ENCODE peak calls at places on chromosomes 3 and 15, in eight cellular contexts. C is HTR-8/SVneo; Y is tibial artery; A is erythroblast; P is MCF 10A; N is activated CD4-positive, alpha-beta T cell treated with anti-CD3 and anti-CD28 coated beads, Interleukin-2, amount 10 ng/mL, durations not matched to agents 24 days and 14 days; V is GM12891; S is activated gamma-delta T cell. J is an unnamed sample.

GRCh38 chr3:182810574-182811268 is 17.4 kb downstream of the ATP11B start:
- DNase-seq in C (no peak), Y (no peak), A (peak), P (no peak), N (no peak), V (no peak), S (no peak), J (no peak)

GRCh38 chr3:31592764-31593163 is 60.0 kb downstream of the STT3B start:
- DNase-seq in C (no peak), Y (no peak), A (no peak), P (no peak), N (no peak), V (no peak), S (no peak), J (no peak)

GRCh38 chr3:195662-196061 is 901 bp upstream of the CHL1 start:
- DNase-seq in C (no peak), Y (no peak), A (no peak), P (no peak), N (no peak), V (no peak), S (no peak), J (no peak)

GRCh38 chr3:86563358-86563970 is 427.5 kb downstream of the VGLL3 start:
- DNase-seq in C (peak), Y (no peak), A (peak), P (peak), N (no peak), V (no peak), S (no peak), J (no peak)

GRCh38 chr3:186107148-186108105 is 1.5 kb downstream of the ETV5 start:
- DNase-seq in C (peak), Y (peak), A (peak), P (peak), N (peak), V (peak), S (peak), J (peak)

GRCh38 chr3:100562224-100562857 is 47.1 kb upstream of the ADGRG7 start:
- DNase-seq in C (no peak), Y (no peak), A (no peak), P (no peak), N (no peak), V (no peak), S (no peak), J (no peak)

GRCh38 chr15:56454841-56455240 is 10.1 kb downstream of the MNS1 start:
- DNase-seq in C (no peak), Y (no peak), A (no peak), P (no peak), N (no peak), V (no peak), S (no peak), J (no peak)

GRCh38 chr3:151538706-151539403 is 78.0 kb upstream of the IGSF10 start:
- DNase-seq in C (no peak), Y (peak), A (no peak), P (no peak), N (no peak), V (no peak), S (no peak), J (peak)

GRCh38 chr15:29859981-29860745 is 37.9 kb upstream of the TJP1 start:
- DNase-seq in C (no peak), Y (no peak), A (no peak), P (peak), N (no peak), V (no peak), S (no peak), J (no peak)

GRCh38 chr3:137013955-137014688 is 56.3 kb downstream of the IL20RB start:
- DNase-seq in C (peak), Y (peak), A (peak), P (peak), N (peak), V (peak), S (peak), J (peak)

GRCh38 chr3:11195721-11196332 is 41.5 kb downstream of the HRH1 start:
- DNase-seq in C (peak), Y (no peak), A (no peak), P (peak), N (peak), V (no peak), S (no peak), J (no peak)

GRCh38 chr3:188270423-188270972 is 116.5 kb downstream of the LPP start:
- DNase-seq in C (peak), Y (peak), A (no peak), P (peak), N (no peak), V (no peak), S (no peak), J (peak)

GRCh38 chr3:45647148-45647619 is 42.0 kb upstream of the SACM1L start:
- DNase-seq in C (peak), Y (peak), A (no peak), P (peak), N (no peak), V (no peak), S (no peak), J (peak)

GRCh38 chr15:25931846-25932245 is 68.7 kb upstream of the ATP10A start:
- DNase-seq in C (no peak), Y (no peak), A (no peak), P (no peak), N (no peak), V (no peak), S (no peak), J (no peak)

GRCh38 chr15:48520376-48521155 is 124.9 kb downstream of the FBN1 start:
- DNase-seq in C (no peak), Y (no peak), A (no peak), P (peak), N (no peak), V (no peak), S (no peak), J (no peak)

GRCh38 chr3:188092648-188093047 is 61.3 kb upstream of the LPP start:
- DNase-seq in C (no peak), Y (no peak), A (no peak), P (no peak), N (peak), V (no peak), S (no peak), J (no peak)

GRCh38 chr3:13574083-13574797 is 25.3 kb downstream of the FBLN2 start:
- DNase-seq in C (no peak), Y (no peak), A (no peak), P (no peak), N (no peak), V (no peak), S (no peak), J (no peak)